ENCODE peak calls at places on chromosome 13, in nine cellular contexts. V, D, G, L, A, W, T, Z and R are unnamed samples.

GRCh38 chr13:19818223-19818842 is 35.6 kb upstream of the PSPC1 start:
- DNase-seq in V (peak; percentile 92), D (peak; percentile 52), G (peak; percentile 91), L (no peak), A (peak; percentile 48), W (no peak), T (peak; percentile 19), Z (peak; percentile 57), R (no peak)

GRCh38 chr13:75341025-75341424 is 140.9 kb downstream of the TBC1D4 start:
- DNase-seq in V (no peak), D (no peak), G (no peak), L (no peak), A (no peak), W (no peak), T (no peak), Z (no peak), R (peak; percentile 36)

GRCh38 chr13:29845440-29846056 is 4.9 kb downstream of the UBL3 start:
- DNase-seq in V (no peak), D (no peak), G (no peak), L (no peak), A (no peak), W (no peak), T (no peak), Z (no peak), R (no peak)

GRCh38 chr13:20258208-20258962 is 26.3 kb upstream of the GJB6 start:
- DNase-seq in V (no peak), D (no peak), G (no peak), L (no peak), A (no peak), W (no peak), T (no peak), Z (no peak), R (no peak)

GRCh38 chr13:40895715-40896184 is 106.3 kb downstream of the SLC25A15 start:
- DNase-seq in V (no peak), D (no peak), G (no peak), L (no peak), A (no peak), W (no peak), T (peak; percentile 41), Z (peak; percentile 39), R (no peak)

GRCh38 chr13:40096357-40096911 is 441.0 kb downstream of the COG6 start:
- DNase-seq in V (no peak), D (no peak), G (no peak), L (no peak), A (peak; percentile 61), W (no peak), T (no peak), Z (no peak), R (no peak)

GRCh38 chr13:114309086-114309485 is 5.2 kb upstream of the CHAMP1 start:
- DNase-seq in V (no peak), D (no peak), G (no peak), L (no peak), A (no peak), W (no peak), T (no peak), Z (no peak), R (no peak)

GRCh38 chr13:91351980-91352379 is 4.5 kb downstream of the MIR17HG start:
- DNase-seq in V (no peak), D (no peak), G (no peak), L (no peak), A (no peak), W (no peak), T (no peak), Z (no peak), R (no peak)

GRCh38 chr13:50715402-50716146 is 127.9 kb downstream of the DLEU7 start:
- DNase-seq in V (no peak), D (no peak), G (no peak), L (peak; percentile 40), A (peak; percentile 52), W (no peak), T (peak; percentile 23), Z (no peak), R (no peak)

GRCh38 chr13:108302279-108302678 is 32.8 kb downstream of the TNFSF13B start:
- DNase-seq in V (no peak), D (no peak), G (no peak), L (no peak), A (no peak), W (no peak), T (no peak), Z (no peak), R (no peak)

GRCh38 chr13:35787937-35788336 is 311.4 kb upstream of the MAB21L1 start:
- DNase-seq in V (peak; percentile 29), D (peak; percentile 50), G (no peak), L (no peak), A (no peak), W (no peak), T (no peak), Z (no peak), R (no peak)

GRCh38 chr13:112680741-112681360 is 9.0 kb upstream of the ATP11A start:
- DNase-seq in V (no peak), D (no peak), G (no peak), L (no peak), A (no peak), W (peak; percentile 9), T (no peak), Z (peak; percentile 4), R (no peak)

GRCh38 chr13:75637101-75637774 is 1.1 kb downstream of the LMO7 start:
- DNase-seq in V (peak; percentile 56), D (no peak), G (no peak), L (no peak), A (no peak), W (no peak), T (no peak), Z (no peak), R (peak; percentile 22)

GRCh38 chr13:40787062-40787461 is 2.3 kb upstream of the SLC25A15 start:
- DNase-seq in V (no peak), D (no peak), G (no peak), L (no peak), A (peak; percentile 38), W (no peak), T (no peak), Z (no peak), R (no peak)

GRCh38 chr13:80577951-80578670 is 237.2 kb upstream of the SPRY2 start:
- DNase-seq in V (no peak), D (peak; percentile 66), G (peak; percentile 72), L (peak; percentile 15), A (no peak), W (no peak), T (no peak), Z (peak; percentile 27), R (no peak)

GRCh38 chr13:20399515-20399914 is 126.1 kb downstream of the CRYL1 start:
- DNase-seq in V (no peak), D (no peak), G (no peak), L (no peak), A (no peak), W (no peak), T (no peak), Z (no peak), R (no peak)

GRCh38 chr13:51475727-51476521 is 23.1 kb upstream of the INTS6 start:
- DNase-seq in V (no peak), D (no peak), G (no peak), L (no peak), A (no peak), W (no peak), T (no peak), Z (no peak), R (no peak)

DNA sequence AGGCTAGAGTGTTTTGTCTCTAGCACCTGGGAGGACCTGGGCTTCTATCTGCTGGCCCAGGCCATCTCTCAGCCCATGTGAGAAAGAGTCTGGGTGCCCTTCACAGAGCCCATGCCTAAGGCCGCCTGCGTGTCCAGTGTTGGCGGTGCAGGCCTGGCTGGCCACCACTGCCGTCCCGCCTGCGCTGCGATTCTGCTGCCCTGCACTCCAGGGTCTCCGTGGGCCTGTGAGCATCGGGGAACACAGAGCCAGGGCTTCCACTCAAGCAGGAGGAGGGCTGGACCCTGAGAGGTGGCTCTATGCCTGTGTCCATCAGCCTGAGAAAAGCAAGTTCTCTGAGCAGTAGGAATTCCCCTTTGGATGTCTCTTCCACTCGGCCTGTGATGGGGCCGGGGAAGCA is 94.0 kb downstream of the RAB20 start:
- DNase-seq in V (no peak), D (no peak), G (no peak), L (no peak), A (no peak), W (no peak), T (no peak), Z (no peak), R (no peak)
- TF ChIP-seq CTCF in V (no peak), D (no peak), G (no peak), L (no peak), A (no peak), W (no peak), T (no peak), Z (no peak), R (no peak)

DNA sequence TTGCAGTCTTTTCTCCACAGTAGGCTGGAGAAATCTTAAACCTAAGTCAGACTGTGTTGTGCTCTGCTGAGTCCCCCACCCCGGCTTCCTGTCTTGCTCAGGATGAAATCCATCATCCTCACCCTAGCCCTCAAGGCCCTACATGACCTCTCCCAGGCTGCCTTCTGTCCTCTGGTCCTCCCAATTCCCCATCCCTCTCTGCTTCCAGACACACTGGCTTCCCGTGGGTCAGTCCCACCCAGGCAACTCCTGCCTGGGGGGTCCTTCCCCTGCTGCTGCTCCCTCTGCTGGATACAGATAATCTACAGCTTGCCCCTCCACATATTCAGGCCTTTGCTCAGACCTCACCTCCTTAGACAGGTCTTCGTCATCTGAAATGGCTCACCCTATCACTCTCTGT is 18.4 kb upstream of the CBY2 start:
- DNase-seq in V (peak; percentile 41), D (no peak), G (no peak), L (no peak), A (no peak), W (no peak), T (no peak), Z (no peak), R (no peak)
- TF ChIP-seq CTCF in V (peak; percentile 60), D (peak; percentile 31), G (no peak), L (no peak), A (no peak), W (no peak), T (no peak), Z (no peak), R (peak; percentile 27)

DNA sequence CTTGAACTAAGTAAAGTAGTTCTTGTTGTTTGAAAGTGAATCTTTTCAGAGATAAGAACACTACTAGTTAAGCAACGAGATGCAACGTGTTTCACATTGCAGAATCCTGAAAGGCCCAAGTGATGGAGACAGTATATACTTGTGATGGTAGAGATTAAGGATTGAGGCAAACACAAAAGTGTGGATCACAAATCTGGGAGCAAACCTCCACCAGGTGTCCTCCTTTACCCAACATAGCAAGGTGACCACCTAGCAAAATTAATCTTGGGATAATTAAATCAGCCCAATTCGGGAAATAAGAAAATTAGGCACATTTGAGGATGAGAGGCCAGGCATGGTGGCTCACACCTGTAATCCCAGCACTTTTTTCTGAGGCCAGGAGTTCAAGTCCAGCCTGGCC is 563.9 kb downstream of the DACH1 start:
- DNase-seq in V (peak; percentile 30), D (no peak), G (no peak), L (no peak), A (no peak), W (no peak), T (no peak), Z (no peak), R (no peak)
- TF ChIP-seq CTCF in V (peak; percentile 53), D (peak; percentile 49), G (no peak), L (no peak), A (peak; percentile 24), W (no peak), T (no peak), Z (no peak), R (no peak)

DNA sequence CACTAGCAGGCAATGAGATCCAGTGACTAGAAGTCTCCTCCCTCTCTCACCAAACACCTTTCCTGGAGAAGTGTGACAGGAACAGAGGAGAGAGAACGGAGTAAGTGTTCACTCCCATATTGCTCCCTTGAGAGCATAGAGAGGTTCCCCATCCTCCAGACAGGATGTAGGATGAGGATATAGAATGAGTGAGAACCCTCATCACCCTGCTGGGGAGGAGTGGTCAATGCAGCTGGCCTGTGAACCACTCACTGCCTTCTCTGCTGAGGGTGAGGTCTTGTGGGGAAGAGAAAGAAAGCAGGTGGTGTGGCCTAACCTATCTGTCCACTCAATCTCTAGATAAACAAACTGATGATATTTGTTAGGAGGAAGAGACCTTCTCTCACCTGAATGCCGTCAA is 386.6 kb downstream of the PCDH20 start:
- DNase-seq in V (peak; percentile 55), D (no peak), G (peak; percentile 18), L (no peak), A (no peak), W (no peak), T (no peak), Z (no peak), R (no peak)
- TF ChIP-seq CTCF in V (peak; percentile 42), D (no peak), G (peak; percentile 28), L (no peak), A (no peak), W (no peak), T (no peak), Z (no peak), R (no peak)